ENCODE peak calls at places on chromosomes 2 and 18, in nine cellular contexts. P is fibroblast of the aortic adventitia, F is AG08396, M is anterior cingulate cortex, A is NCI-H510A treated with DMSO at 0.1 percent for 48 hours, D is DMS 273 treated with DMSO at 0.1 percent for 48 hours, S is CMK, T is occipital lobe, J is Right ventricle myocardium superior. N is an unnamed sample.

GRCh38 chr2:71154798-71155197 is 24.4 kb downstream of the MPHOSPH10 start:
- DNase-seq in F (no peak), D (no peak), P (no peak), A (peak), M (no peak), T (no peak), J (no peak), S (no peak), N (no peak)

GRCh38 chr2:193584522-193584938 is 1389.8 kb upstream of the TMEFF2 start:
- DNase-seq in S (peak), A (no peak), F (no peak), P (peak), T (no peak), J (no peak), M (no peak), D (peak), N (no peak)

GRCh38 chr2:223088866-223089265 is 36.9 kb downstream of the KCNE4 start:
- DNase-seq in J (no peak), P (no peak), T (no peak), A (no peak), S (no peak), F (no peak), D (no peak), M (no peak), N (no peak)

GRCh38 chr2:175457846-175458408 is 276.4 kb upstream of the ATP5MC3 start:
- DNase-seq in F (no peak), S (no peak), A (no peak), M (no peak), J (no peak), D (no peak), P (no peak), T (no peak), N (no peak)

GRCh38 chr2:190910341-190911136 is 29.9 kb downstream of the GLS start:
- DNase-seq in J (no peak), D (no peak), T (no peak), F (no peak), P (peak), S (no peak), M (no peak), A (no peak), N (no peak)

GRCh38 chr2:85584857-85585780 is 888 bp downstream of the VAMP5 start:
- DNase-seq in M (no peak), J (no peak), T (no peak), S (no peak), A (no peak), D (no peak), P (peak), F (peak), N (no peak)

GRCh38 chr18:37537868-37538525 is 27.6 kb downstream of the CELF4 start:
- DNase-seq in P (peak), D (peak), T (peak), A (peak), F (peak), M (peak), S (peak), J (peak), N (no peak)

GRCh38 chr2:166156985-166157490 is 29.2 kb upstream of the SCN1A start:
- DNase-seq in T (no peak), F (no peak), J (no peak), A (no peak), M (no peak), P (no peak), D (no peak), S (no peak), N (no peak)

GRCh38 chr18:10050956-10051355 is 137.1 kb downstream of the VAPA start:
- DNase-seq in A (no peak), P (peak), J (no peak), M (no peak), T (no peak), S (no peak), F (no peak), D (no peak), N (no peak)

GRCh38 chr2:199468561-199469513 is 11.1 kb upstream of the SATB2 start:
- DNase-seq in A (no peak), S (no peak), T (peak), F (no peak), J (no peak), M (no peak), D (no peak), P (no peak), N (no peak)

GRCh38 chr2:217207387-217208010 is 347.6 kb upstream of the TNP1 start:
- DNase-seq in T (no peak), A (no peak), D (no peak), S (no peak), M (no peak), F (no peak), J (no peak), P (no peak), N (no peak)